ENCODE peak calls at places on chromosomes 16 and 17, in nine cellular contexts. B, J, G, C, P, U, M, L and O are unnamed samples.

GRCh38 chr17:292531-293382 is 59.9 kb downstream of the RPH3AL start:
- DNase-seq in B (no peak), L (no peak), J (no peak), P (no peak), G (no peak), U (no peak), M (no peak), C (no peak), O (no peak)

GRCh38 chr17:19727466-19728113 is 11.2 kb upstream of the SLC47A2 start:
- DNase-seq in L (no peak), J (no peak), P (no peak), M (no peak), B (no peak), C (no peak), U (peak), G (no peak), O (no peak)

GRCh38 chr17:17448076-17448475 is 28.7 kb upstream of the MED9 start:
- DNase-seq in P (no peak), G (no peak), U (no peak), B (no peak), J (no peak), C (no peak), M (no peak), L (no peak), O (no peak)

GRCh38 chr16:4800290-4801041 is 2.0 kb downstream of the ROGDI start:
- DNase-seq in G (no peak), J (peak), M (no peak), L (no peak), B (no peak), P (no peak), C (peak), U (peak), O (no peak)

GRCh38 chr16:8572919-8573724 is 17.2 kb downstream of the TMEM114 start:
- DNase-seq in G (no peak), P (no peak), U (no peak), J (no peak), C (peak), M (no peak), L (no peak), B (peak), O (no peak)

GRCh38 chr17:43579570-43580140 is 33.5 kb upstream of the ETV4 start:
- DNase-seq in M (no peak), L (no peak), G (no peak), J (no peak), P (no peak), U (no peak), B (no peak), C (no peak), O (no peak)

GRCh38 chr17:61579961-61580360 is 11.1 kb downstream of the NACA2 start:
- DNase-seq in L (no peak), J (no peak), B (no peak), M (no peak), C (no peak), U (no peak), G (no peak), P (no peak), O (no peak)

GRCh38 chr17:43418441-43419374 is 19.9 kb downstream of the ARL4D start:
- DNase-seq in B (peak), G (no peak), J (peak), P (no peak), U (peak), M (no peak), C (peak), L (no peak), O (no peak)

GRCh38 chr16:15770512-15770911 is 86.3 kb downstream of the MYH11 start:
- DNase-seq in J (no peak), L (no peak), B (no peak), G (no peak), U (no peak), P (no peak), C (no peak), M (no peak), O (no peak)

GRCh38 chr16:12207939-12208338 is 231.4 kb downstream of the SNX29 start:
- DNase-seq in J (no peak), C (no peak), G (no peak), L (no peak), B (no peak), U (no peak), P (no peak), M (no peak), O (no peak)

GRCh38 chr17:350706-351435 is 1.7 kb downstream of the RPH3AL start:
- DNase-seq in B (no peak), C (peak), P (no peak), L (no peak), G (no peak), M (no peak), J (peak), U (peak), O (peak)

GRCh38 chr16:727291-727977 is 528 bp downstream of the HAGHL start:
- DNase-seq in C (no peak), M (peak), U (no peak), G (no peak), J (no peak), B (no peak), L (no peak), P (no peak), O (no peak)

GRCh38 chr17:5139454-5139725 is 23.6 kb downstream of the USP6 start:
- DNase-seq in P (no peak), L (no peak), M (no peak), U (no peak), G (no peak), B (no peak), C (no peak), J (no peak), O (no peak)

GRCh38 chr16:4570086-4570485 is 13.9 kb downstream of the C16orf96 start:
- DNase-seq in B (no peak), M (no peak), L (no peak), G (no peak), C (no peak), J (no peak), U (no peak), P (no peak), O (no peak)

GRCh38 chr16:70453891-70454220 is 539 bp upstream of the FCSK start:
- DNase-seq in P (no peak), B (no peak), J (no peak), C (no peak), U (no peak), L (no peak), M (no peak), G (no peak), O (no peak)

GRCh38 chr16:81238296-81239011 is at the start of gene BCO1:
- DNase-seq in C (no peak), U (no peak), P (no peak), J (no peak), M (no peak), B (no peak), G (no peak), L (no peak), O (no peak)

GRCh38 chr17:31195305-31195704 is 100.5 kb downstream of the NF1 start:
- DNase-seq in G (no peak), C (no peak), P (no peak), B (no peak), J (no peak), L (no peak), M (no peak), U (no peak), O (no peak)

GRCh38 chr16:89115216-89115949 is 21.7 kb downstream of the ACSF3 start:
- DNase-seq in M (peak), U (no peak), C (peak), G (peak), P (peak), B (no peak), J (peak), L (peak), O (no peak)

GRCh38 chr17:37664214-37664613 is 21.0 kb upstream of the DDX52 start:
- DNase-seq in B (no peak), L (no peak), G (no peak), C (no peak), P (no peak), J (no peak), M (no peak), U (no peak), O (no peak)

GRCh38 chr16:27204232-27204915 is 1.0 kb downstream of the KDM8 start:
- DNase-seq in B (peak), G (no peak), L (no peak), P (no peak), J (no peak), U (peak), M (no peak), C (no peak), O (no peak)

GRCh38 chr17:79372470-79373238 is 238.2 kb downstream of the RBFOX3 start:
- DNase-seq in M (no peak), G (no peak), C (no peak), U (no peak), J (no peak), L (no peak), B (no peak), P (no peak), O (no peak)

GRCh38 chr17:1054656-1055055 is 57.7 kb downstream of the TIMM22 start:
- DNase-seq in P (no peak), B (no peak), U (no peak), M (no peak), C (no peak), J (no peak), G (no peak), L (no peak), O (no peak)

GRCh38 chr17:72372185-72372584 is 251.4 kb downstream of the SOX9 start:
- DNase-seq in P (no peak), J (no peak), M (no peak), G (no peak), B (no peak), L (no peak), U (no peak), C (no peak), O (no peak)

GRCh38 chr16:86993426-86994110 is 323.6 kb downstream of the C16orf95 start:
- DNase-seq in C (no peak), G (no peak), J (no peak), P (no peak), U (no peak), L (no peak), B (no peak), M (no peak), O (no peak)

GRCh38 chr17:79720705-79721295 is 9.9 kb upstream of the ENPP7 start:
- DNase-seq in P (no peak), U (no peak), M (no peak), J (no peak), L (no peak), B (no peak), C (no peak), G (no peak), O (no peak)

GRCh38 chr17:52143536-52143935 is 15.0 kb downstream of the CA10 start:
- DNase-seq in L (no peak), G (no peak), C (no peak), M (no peak), P (no peak), J (no peak), U (no peak), B (no peak), O (no peak)

GRCh38 chr16:60217787-60218186 is 1483.7 kb upstream of the GOT2 start:
- DNase-seq in B (no peak), M (no peak), J (no peak), U (no peak), C (no peak), L (no peak), P (no peak), G (no peak), O (no peak)

GRCh38 chr16:21656795-21657768 is 4.7 kb upstream of the IGSF6 start:
- DNase-seq in L (peak), C (peak), M (peak), U (peak), G (no peak), P (no peak), J (no peak), B (peak), O (no peak)

GRCh38 chr16:61677776-61678175 is 358.5 kb downstream of the CDH8 start:
- DNase-seq in C (no peak), B (no peak), J (no peak), P (no peak), G (no peak), M (no peak), L (no peak), U (no peak), O (no peak)

GRCh38 chr17:72590382-72590781 is 469.6 kb downstream of the SOX9 start:
- DNase-seq in P (no peak), B (no peak), C (no peak), U (no peak), M (no peak), G (no peak), J (no peak), L (no peak), O (no peak)

GRCh38 chr16:89103156-89103555 is 9.5 kb downstream of the ACSF3 start:
- DNase-seq in M (no peak), C (no peak), P (no peak), B (no peak), U (no peak), J (no peak), G (no peak), L (no peak), O (no peak)

GRCh38 chr17:53722407-53722806 is 100.3 kb upstream of the KIF2B start:
- DNase-seq in J (no peak), U (no peak), G (no peak), B (no peak), P (no peak), M (no peak), C (no peak), L (no peak), O (no peak)